ENCODE peak calls at places on chromosomes 4 and X, in eight cellular contexts. U, K, M, R, X, F, B and C are unnamed samples.

GRCh38 chr4:40621592-40622512 is 7.8 kb downstream of the RBM47 start:
- DNase-seq in M (peak; percentile 64), U (peak; percentile 52), K (no peak), R (peak; percentile 31), B (peak; percentile 68), X (peak; percentile 99), F (peak; percentile 86), C (peak; percentile 94)

GRCh38 chrX:69015564-69016218 is 149.6 kb downstream of the PJA1 start:
- DNase-seq in U (no peak), K (no peak), F (no peak), R (no peak), B (no peak), M (no peak), X (no peak), C (no peak)

GRCh38 chr4:99715286-99715685 is 57.7 kb upstream of the C4orf54 start:
- DNase-seq in B (no peak), R (no peak), F (peak; percentile 10), U (no peak), M (no peak), K (no peak), X (no peak), C (no peak)

GRCh38 chr4:48227662-48228061 is 42.0 kb downstream of the TEC start:
- DNase-seq in R (no peak), M (no peak), F (no peak), X (no peak), B (no peak), K (no peak), U (no peak), C (no peak)

GRCh38 chr4:6031831-6032230 is 13.6 kb upstream of the C4orf50 start:
- DNase-seq in U (no peak), M (no peak), K (no peak), X (no peak), B (no peak), F (no peak), R (no peak), C (no peak)

GRCh38 chr4:183806341-183806740 is 98.8 kb upstream of the STOX2 start:
- DNase-seq in X (no peak), R (no peak), M (no peak), K (no peak), F (no peak), B (no peak), U (no peak), C (no peak)

GRCh38 chr4:39823193-39823592 is 125.3 kb downstream of the UBE2K start:
- DNase-seq in F (no peak), B (no peak), X (peak; percentile 88), U (no peak), M (no peak), R (no peak), K (no peak), C (peak; percentile 49)

GRCh38 chr4:37431417-37431743 is 186.8 kb downstream of the NWD2 start:
- DNase-seq in U (no peak), X (no peak), B (no peak), M (no peak), K (no peak), R (no peak), F (no peak), C (no peak)

GRCh38 chr4:153616005-153616555 is 68.0 kb upstream of the TLR2 start:
- DNase-seq in X (no peak), U (no peak), F (no peak), B (no peak), M (no peak), R (no peak), K (peak; percentile 7), C (no peak)

GRCh38 chr4:1345905-1346780 is 865 bp upstream of the UVSSA start:
- DNase-seq in F (peak; percentile 33), M (peak; percentile 68), B (peak; percentile 54), U (peak; percentile 66), K (peak; percentile 18), X (peak; percentile 39), R (no peak), C (no peak)

GRCh38 chrX:78944351-78944750 is 840 bp upstream of the P2RY10 start:
- DNase-seq in F (no peak), M (no peak), B (no peak), X (no peak), R (no peak), U (no peak), K (no peak), C (no peak)

GRCh38 chr4:23789765-23790164 is 100.1 kb downstream of the PPARGC1A start:
- DNase-seq in X (peak; percentile 90), M (no peak), B (no peak), U (no peak), K (no peak), F (no peak), R (peak; percentile 25), C (peak; percentile 47)

GRCh38 chr4:2756691-2757350 is 685 bp upstream of the TNIP2 start:
- DNase-seq in K (no peak), B (no peak), U (no peak), R (no peak), X (no peak), M (no peak), F (no peak), C (no peak)

GRCh38 chr4:2754848-2755820 is 1.0 kb downstream of the TNIP2 start:
- DNase-seq in B (no peak), F (no peak), M (no peak), U (no peak), R (no peak), X (no peak), K (no peak), C (no peak)

GRCh38 chr4:2757426-2757825 is 1.3 kb upstream of the TNIP2 start:
- DNase-seq in B (no peak), U (no peak), R (no peak), F (no peak), X (no peak), M (no peak), K (no peak), C (no peak)

GRCh38 chr4:2753444-2753843 is 2.7 kb downstream of the TNIP2 start:
- DNase-seq in R (no peak), B (no peak), U (no peak), X (no peak), F (peak; percentile 23), M (no peak), K (no peak), C (no peak)

GRCh38 chr4:2755821-2756690 is at the start of gene TNIP2:
- DNase-seq in F (peak; percentile 73), M (peak; percentile 87), B (peak; percentile 92), R (peak; percentile 92), U (peak; percentile 87), K (peak; percentile 74), X (peak; percentile 83), C (peak; percentile 55)
- TF ChIP-seq CTCF in F (no peak), M (no peak), B (no peak), R (no peak), U (peak; percentile 45), K (peak; percentile 22), X (peak; percentile 29), C (no peak)

GRCh38 chr4:9904976-9905587 is 116.2 kb downstream of the SLC2A9 start:
- DNase-seq in B (no peak), K (no peak), M (no peak), U (no peak), R (peak; percentile 44), F (no peak), X (no peak), C (no peak)

GRCh38 chr4:9901262-9901661 is 119.8 kb downstream of the DRD5 start:
- DNase-seq in K (no peak), M (no peak), B (no peak), F (no peak), R (no peak), X (no peak), U (no peak), C (no peak)

GRCh38 chr4:9906996-9907395 is 114.3 kb downstream of the SLC2A9 start:
- DNase-seq in F (no peak), M (no peak), R (no peak), K (no peak), B (no peak), U (no peak), X (no peak), C (no peak)
- TF ChIP-seq CTCF in F (no peak), M (no peak), R (no peak), K (no peak), B (no peak), U (no peak), X (no peak), C (no peak)

DNA sequence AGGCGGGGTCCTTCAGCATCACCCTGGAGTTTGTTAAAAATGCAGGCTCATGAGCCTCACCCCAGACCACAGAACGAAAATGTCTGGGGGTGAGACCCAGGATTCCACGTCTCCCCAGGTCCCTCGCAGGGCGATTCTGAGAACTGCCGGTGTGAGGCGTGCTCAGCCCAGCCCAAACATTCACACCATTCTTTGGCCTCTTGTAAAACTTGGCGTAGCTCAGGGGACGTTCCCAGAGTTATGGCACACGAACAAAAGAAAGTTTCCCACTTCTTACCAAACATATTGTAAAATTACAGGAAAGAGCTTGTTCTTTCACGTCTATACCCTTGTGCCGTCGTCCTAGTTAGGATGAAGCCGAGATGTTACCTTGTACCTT is 12.9 kb downstream of the CD99 start:
- DNase-seq in B (peak; percentile 55), K (no peak), U (no peak), R (peak; percentile 44), M (no peak), X (no peak), F (no peak), C (no peak)
- TF ChIP-seq CTCF in B (peak; percentile 44), K (no peak), U (peak; percentile 34), R (no peak), M (no peak), X (peak; percentile 28), F (no peak), C (peak; percentile 24)

GRCh38 chr4:186708554-186708953 is 15.1 kb downstream of the FAT1 start:
- DNase-seq in M (no peak), R (no peak), B (no peak), F (no peak), U (no peak), X (no peak), K (no peak), C (no peak)

GRCh38 chr4:186707996-186708395 is 15.7 kb downstream of the FAT1 start:
- DNase-seq in R (no peak), U (no peak), K (no peak), F (no peak), B (peak; percentile 76), X (no peak), M (no peak), C (no peak)

GRCh38 chr4:186712690-186713089 is 11.0 kb downstream of the FAT1 start:
- DNase-seq in U (no peak), X (no peak), B (no peak), R (no peak), M (no peak), F (no peak), K (no peak), C (no peak)

GRCh38 chr4:186709509-186709908 is 14.1 kb downstream of the FAT1 start:
- DNase-seq in B (no peak), R (no peak), X (no peak), M (no peak), U (no peak), K (no peak), F (no peak), C (no peak)

DNA sequence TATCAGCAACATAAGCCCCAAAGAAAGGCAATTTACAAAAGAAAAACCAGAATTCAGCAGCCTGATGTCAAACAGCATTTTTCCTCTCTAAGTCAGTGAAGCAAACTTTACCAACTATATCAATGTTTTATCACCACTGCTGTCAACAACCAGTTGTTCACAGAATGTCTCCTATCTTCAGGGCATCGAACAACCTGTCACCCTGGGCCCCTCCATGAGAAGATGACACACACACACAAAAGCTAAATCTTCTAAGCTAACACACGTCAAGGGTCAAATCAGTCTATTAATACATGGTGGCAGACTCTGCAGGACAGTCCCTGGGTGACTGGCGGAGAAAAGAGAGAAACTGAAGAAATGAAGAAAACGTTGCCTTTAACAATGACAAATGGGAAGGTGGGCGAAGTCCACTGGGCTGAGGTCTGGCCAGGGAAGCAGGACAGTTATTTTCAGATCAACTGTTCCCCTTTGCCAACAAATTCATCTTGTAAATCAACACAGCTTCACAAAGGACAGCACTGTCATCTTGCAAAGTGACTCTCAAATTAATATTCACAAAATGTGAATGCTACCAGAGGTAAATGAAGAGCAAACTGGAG is 13.0 kb downstream of the FAT1 start:
- DNase-seq in B (no peak), R (no peak), M (no peak), F (no peak), U (no peak), X (no peak), K (no peak), C (no peak)
- TF ChIP-seq CTCF in B (no peak), R (no peak), M (no peak), F (no peak), U (no peak), X (no peak), K (no peak), C (no peak)